ENCODE peak calls at places on chromosomes 2 and 18, in five cellular contexts. T, F, P, Z and O are unnamed samples.

GRCh38 chr2:238513346-238513745 is 86.6 kb downstream of the ASB1 start:
- DNase-seq in F (peak; percentile 58), T (peak; percentile 39), P (no peak), Z (peak; percentile 59), O (peak; percentile 27)

GRCh38 chr2:99032786-99033185 is 96.8 kb upstream of the CRACDL start:
- DNase-seq in P (no peak), Z (peak; percentile 4), F (no peak), T (no peak), O (no peak)

GRCh38 chr2:174446531-174446930 is 40.3 kb downstream of the GPR155 start:
- DNase-seq in P (no peak), F (no peak), Z (no peak), T (no peak), O (no peak)

GRCh38 chr2:16318474-16319195 is 347.0 kb downstream of the CYRIA start:
- DNase-seq in T (no peak), P (no peak), F (no peak), Z (peak; percentile 45), O (no peak)

GRCh38 chr18:58867281-58867961 is 2.7 kb downstream of the ZNF532 start:
- DNase-seq in Z (no peak), T (no peak), F (no peak), P (peak; percentile 62), O (no peak)

GRCh38 chr2:23711979-23712755 is 214.8 kb downstream of the ATAD2B start:
- DNase-seq in Z (no peak), T (no peak), P (peak; percentile 66), F (no peak), O (no peak)

GRCh38 chr2:44351088-44351487 is 10.2 kb downstream of the PREPL start:
- DNase-seq in T (no peak), Z (no peak), F (no peak), P (no peak), O (no peak)

GRCh38 chr2:12325806-12326205 is 390.9 kb upstream of the TRIB2 start:
- DNase-seq in P (no peak), F (no peak), T (no peak), Z (peak; percentile 94), O (no peak)

GRCh38 chr2:85893428-85894258 is 4.9 kb upstream of the ST3GAL5 start:
- DNase-seq in Z (peak; percentile 85), F (no peak), T (no peak), P (no peak), O (no peak)

GRCh38 chr2:14634223-14634884 is 1.8 kb downstream of the LRATD1 start:
- DNase-seq in Z (peak; percentile 61), T (no peak), P (peak; percentile 89), F (peak; percentile 29), O (peak; percentile 93)

GRCh38 chr2:109612991-109613921 is 510 bp downstream of the SEPTIN10 start:
- DNase-seq in Z (peak; percentile 58), F (peak; percentile 13), T (no peak), P (peak; percentile 87), O (peak; percentile 36)

GRCh38 chr18:32669549-32670165 is 103.2 kb downstream of the KLHL14 start:
- DNase-seq in Z (no peak), P (no peak), T (no peak), F (no peak), O (no peak)

GRCh38 chr2:167965907-167966306 is 281.5 kb downstream of the STK39 start:
- DNase-seq in P (no peak), Z (no peak), F (no peak), T (no peak), O (no peak)

GRCh38 chr2:70616168-70616694 is 62.6 kb upstream of the TGFA start:
- DNase-seq in P (no peak), F (no peak), Z (no peak), T (no peak), O (peak; percentile 39)

GRCh38 chr2:208265371-208265806 is 666 bp upstream of the PIKFYVE start:
- DNase-seq in Z (peak; percentile 39), F (peak; percentile 54), P (no peak), T (no peak), O (peak; percentile 44)

GRCh38 chr18:77165489-77166415 is 33.2 kb upstream of the MBP start:
- DNase-seq in F (no peak), Z (peak; percentile 17), T (no peak), P (peak; percentile 80), O (no peak)